ENCODE peak calls at places on chromosome 3, in six cellular contexts. One of them, this sample, is unnamed.

GRCh38 chr3:106160396-106160795 is 291.6 kb upstream of the CBLB start:
- DNase-seq in HepG2: no peak
- DNase-seq in H1: no peak
- DNase-seq in GM12878: no peak
- DNase-seq in K562: no peak
- DNase-seq in SK-N-SH: no peak
- DNase-seq in this sample: no peak

GRCh38 chr3:29731050-29731449 is 450.2 kb downstream of the RBMS3 start:
- DNase-seq in HepG2: no peak
- DNase-seq in H1: no peak
- DNase-seq in GM12878: no peak
- DNase-seq in K562: no peak
- DNase-seq in SK-N-SH: no peak
- DNase-seq in this sample: no peak

GRCh38 chr3:133506215-133506901 is 67.1 kb upstream of the CDV3 start:
- DNase-seq in HepG2: no peak
- DNase-seq in H1: no peak
- DNase-seq in GM12878: peak; percentile 93
- DNase-seq in K562: no peak
- DNase-seq in SK-N-SH: no peak
- DNase-seq in this sample: no peak

GRCh38 chr3:73530030-73530411 is 94.7 kb downstream of the PDZRN3 start:
- DNase-seq in HepG2: no peak
- DNase-seq in H1: no peak
- DNase-seq in GM12878: no peak
- DNase-seq in K562: no peak
- DNase-seq in SK-N-SH: no peak
- DNase-seq in this sample: no peak

GRCh38 chr3:13092621-13093339 is 19.6 kb upstream of the IQSEC1 start:
- DNase-seq in HepG2: no peak
- DNase-seq in H1: no peak
- DNase-seq in GM12878: no peak
- DNase-seq in K562: no peak
- DNase-seq in SK-N-SH: no peak
- DNase-seq in this sample: no peak

GRCh38 chr3:9553021-9553948 is at the start of gene LHFPL4:
- DNase-seq in HepG2: no peak
- DNase-seq in H1: peak; percentile 85
- DNase-seq in GM12878: no peak
- DNase-seq in K562: peak; percentile 37
- DNase-seq in SK-N-SH: peak; percentile 97
- DNase-seq in this sample: no peak

GRCh38 chr3:150146891-150147761 is 176.4 kb upstream of the PFN2 start:
- DNase-seq in HepG2: no peak
- DNase-seq in H1: no peak
- DNase-seq in GM12878: no peak
- DNase-seq in K562: no peak
- DNase-seq in SK-N-SH: no peak
- DNase-seq in this sample: no peak

GRCh38 chr3:38029400-38030125 is at the start of gene PLCD1:
- DNase-seq in HepG2: peak; percentile 33
- DNase-seq in H1: peak; percentile 86
- DNase-seq in GM12878: no peak
- DNase-seq in K562: peak; percentile 88
- DNase-seq in SK-N-SH: peak; percentile 98
- DNase-seq in this sample: no peak

GRCh38 chr3:18159681-18160080 is 265.5 kb downstream of the SATB1 start:
- DNase-seq in HepG2: no peak
- DNase-seq in H1: no peak
- DNase-seq in GM12878: no peak
- DNase-seq in K562: no peak
- DNase-seq in SK-N-SH: no peak
- DNase-seq in this sample: no peak

GRCh38 chr3:96449803-96450202 is 364.6 kb upstream of the EPHA6 start:
- DNase-seq in HepG2: peak; percentile 61
- DNase-seq in H1: no peak
- DNase-seq in GM12878: no peak
- DNase-seq in K562: no peak
- DNase-seq in SK-N-SH: no peak
- DNase-seq in this sample: no peak

GRCh38 chr3:112013058-112013783 is 14.5 kb downstream of the TAGLN3 start:
- DNase-seq in HepG2: peak; percentile 49
- DNase-seq in H1: peak; percentile 67
- DNase-seq in GM12878: no peak
- DNase-seq in K562: peak; percentile 31
- DNase-seq in SK-N-SH: peak; percentile 48
- DNase-seq in this sample: peak; percentile 74

GRCh38 chr3:102447272-102447671 is 12.5 kb downstream of the ZPLD1 start:
- DNase-seq in HepG2: no peak
- DNase-seq in H1: no peak
- DNase-seq in GM12878: no peak
- DNase-seq in K562: no peak
- DNase-seq in SK-N-SH: no peak
- DNase-seq in this sample: no peak

GRCh38 chr3:126961191-126961790 is 21.6 kb upstream of the PLXNA1 start:
- DNase-seq in HepG2: no peak
- DNase-seq in H1: no peak
- DNase-seq in GM12878: no peak
- DNase-seq in K562: peak; percentile 45
- DNase-seq in SK-N-SH: no peak
- DNase-seq in this sample: no peak

GRCh38 chr3:77014236-77014635 is 25.7 kb upstream of the ROBO2 start:
- DNase-seq in HepG2: no peak
- DNase-seq in H1: no peak
- DNase-seq in GM12878: no peak
- DNase-seq in K562: no peak
- DNase-seq in SK-N-SH: no peak
- DNase-seq in this sample: no peak

GRCh38 chr3:169384576-169384975 is 278.9 kb downstream of the MECOM start:
- DNase-seq in HepG2: no peak
- DNase-seq in H1: no peak
- DNase-seq in GM12878: no peak
- DNase-seq in K562: no peak
- DNase-seq in SK-N-SH: no peak
- DNase-seq in this sample: no peak

GRCh38 chr3:66038726-66039589 is at the start of gene MAGI1:
- DNase-seq in HepG2: peak; percentile 90
- DNase-seq in H1: peak; percentile 91
- DNase-seq in GM12878: no peak
- DNase-seq in K562: peak; percentile 80
- DNase-seq in SK-N-SH: peak; percentile 98
- DNase-seq in this sample: peak; percentile 88

GRCh38 chr3:141050913-141051632 is at the start of gene SPSB4:
- DNase-seq in HepG2: peak; percentile 14
- DNase-seq in H1: peak; percentile 90
- DNase-seq in GM12878: no peak
- DNase-seq in K562: no peak
- DNase-seq in SK-N-SH: peak; percentile 95
- DNase-seq in this sample: peak; percentile 28

GRCh38 chr3:186079925-186080324 is 29.0 kb downstream of the ETV5 start:
- DNase-seq in HepG2: no peak
- DNase-seq in H1: no peak
- DNase-seq in GM12878: no peak
- DNase-seq in K562: no peak
- DNase-seq in SK-N-SH: no peak
- DNase-seq in this sample: no peak

GRCh38 chr3:19947549-19948071 is 713 bp downstream of the RAB5A start:
- DNase-seq in HepG2: peak; percentile 42
- DNase-seq in H1: peak; percentile 75
- DNase-seq in GM12878: no peak
- DNase-seq in K562: no peak
- DNase-seq in SK-N-SH: peak; percentile 65
- DNase-seq in this sample: peak; percentile 18

GRCh38 chr3:37861540-37862051 is at the start of gene CTDSPL:
- DNase-seq in HepG2: peak; percentile 21
- DNase-seq in H1: peak; percentile 69
- DNase-seq in GM12878: no peak
- DNase-seq in K562: peak; percentile 87
- DNase-seq in SK-N-SH: peak; percentile 88
- DNase-seq in this sample: no peak

GRCh38 chr3:23575697-23576096 is 230.1 kb upstream of the UBE2E1 start:
- DNase-seq in HepG2: no peak
- DNase-seq in H1: no peak
- DNase-seq in GM12878: no peak
- DNase-seq in K562: no peak
- DNase-seq in SK-N-SH: no peak
- DNase-seq in this sample: no peak

GRCh38 chr3:110314512-110315114 is 757.0 kb upstream of the NECTIN3 start:
- DNase-seq in HepG2: peak; percentile 64
- DNase-seq in H1: peak; percentile 67
- DNase-seq in GM12878: peak; percentile 9
- DNase-seq in K562: peak; percentile 40
- DNase-seq in SK-N-SH: peak; percentile 37
- DNase-seq in this sample: peak; percentile 72

GRCh38 chr3:177357352-177358084 is 160.2 kb upstream of the TBL1XR1 start:
- DNase-seq in HepG2: peak; percentile 88
- DNase-seq in H1: peak; percentile 43
- DNase-seq in GM12878: no peak
- DNase-seq in K562: peak; percentile 84
- DNase-seq in SK-N-SH: peak; percentile 38
- DNase-seq in this sample: peak; percentile 97

GRCh38 chr3:152272771-152273242 is 4.1 kb downstream of the MBNL1 start:
- DNase-seq in HepG2: no peak
- DNase-seq in H1: no peak
- DNase-seq in GM12878: no peak
- DNase-seq in K562: no peak
- DNase-seq in SK-N-SH: no peak
- DNase-seq in this sample: no peak

GRCh38 chr3:56111651-56112250 is 356.5 kb downstream of the ERC2 start:
- DNase-seq in HepG2: no peak
- DNase-seq in H1: no peak
- DNase-seq in GM12878: no peak
- DNase-seq in K562: no peak
- DNase-seq in SK-N-SH: no peak
- DNase-seq in this sample: no peak

GRCh38 chr3:160257606-160258005 is 32.4 kb downstream of the C3orf80 start:
- DNase-seq in HepG2: no peak
- DNase-seq in H1: no peak
- DNase-seq in GM12878: no peak
- DNase-seq in K562: no peak
- DNase-seq in SK-N-SH: no peak
- DNase-seq in this sample: no peak

GRCh38 chr3:13110678-13111116 is 37.5 kb upstream of the IQSEC1 start:
- DNase-seq in HepG2: no peak
- DNase-seq in H1: no peak
- DNase-seq in GM12878: peak; percentile 76
- DNase-seq in K562: no peak
- DNase-seq in SK-N-SH: no peak
- DNase-seq in this sample: no peak

GRCh38 chr3:14902719-14903118 is 44.7 kb upstream of the NR2C2 start:
- DNase-seq in HepG2: no peak
- DNase-seq in H1: no peak
- DNase-seq in GM12878: no peak
- DNase-seq in K562: no peak
- DNase-seq in SK-N-SH: no peak
- DNase-seq in this sample: no peak

GRCh38 chr3:188574885-188575284 is 420.9 kb downstream of the LPP start:
- DNase-seq in HepG2: no peak
- DNase-seq in H1: no peak
- DNase-seq in GM12878: no peak
- DNase-seq in K562: no peak
- DNase-seq in SK-N-SH: no peak
- DNase-seq in this sample: no peak

GRCh38 chr3:52234516-52235447 is 4.2 kb downstream of the TWF2 start:
- DNase-seq in HepG2: no peak
- DNase-seq in H1: no peak
- DNase-seq in GM12878: no peak
- DNase-seq in K562: no peak
- DNase-seq in SK-N-SH: no peak
- DNase-seq in this sample: no peak

GRCh38 chr3:101643861-101644613 is 32.9 kb downstream of the ZBTB11 start:
- DNase-seq in HepG2: no peak
- DNase-seq in H1: no peak
- DNase-seq in GM12878: no peak
- DNase-seq in K562: no peak
- DNase-seq in SK-N-SH: no peak
- DNase-seq in this sample: peak; percentile 4

GRCh38 chr3:79657076-79657475 is 110.7 kb downstream of the ROBO1 start:
- DNase-seq in HepG2: no peak
- DNase-seq in H1: no peak
- DNase-seq in GM12878: no peak
- DNase-seq in K562: no peak
- DNase-seq in SK-N-SH: no peak
- DNase-seq in this sample: no peak

GRCh38 chr3:79664444-79664843 is 103.4 kb downstream of the ROBO1 start:
- DNase-seq in HepG2: no peak
- DNase-seq in H1: no peak
- DNase-seq in GM12878: no peak
- DNase-seq in K562: no peak
- DNase-seq in SK-N-SH: no peak
- DNase-seq in this sample: no peak

DNA sequence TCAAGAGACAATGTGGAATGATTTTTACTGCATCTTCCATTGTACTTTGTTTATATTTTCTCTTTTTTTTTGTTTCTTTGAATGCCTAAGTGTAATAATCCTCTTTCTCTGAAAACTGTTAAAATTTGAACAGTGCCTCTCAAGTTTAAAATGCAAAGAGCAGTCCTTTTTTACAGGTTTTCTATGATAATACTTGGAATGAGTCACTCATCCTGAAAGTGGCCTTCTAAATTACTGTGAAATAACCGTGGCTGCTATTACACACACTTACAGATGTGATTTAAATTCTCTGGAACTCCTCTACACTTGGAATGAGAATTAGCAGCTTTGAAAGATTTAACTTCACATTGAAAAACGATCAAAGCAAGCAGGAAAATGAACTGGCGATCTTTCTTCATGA is 105.9 kb downstream of the ROBO1 start:
- DNase-seq in HepG2: no peak
- DNase-seq in H1: no peak
- DNase-seq in GM12878: no peak
- DNase-seq in K562: no peak
- DNase-seq in SK-N-SH: no peak
- DNase-seq in this sample: no peak
- H3K27ac ChIP-seq in HepG2: no peak overlapping the region
- H3K27ac ChIP-seq in H1: no peak overlapping the region
- H3K27ac ChIP-seq in GM12878: no peak overlapping the region
- H3K27ac ChIP-seq in K562: no peak overlapping the region
- H3K27ac ChIP-seq in SK-N-SH: no peak overlapping the region
- H3K27ac ChIP-seq in this sample: no peak overlapping the region

GRCh38 chr3:105139851-105140560 is 226.7 kb upstream of the ALCAM start:
- DNase-seq in HepG2: no peak
- DNase-seq in H1: no peak
- DNase-seq in GM12878: no peak
- DNase-seq in K562: no peak
- DNase-seq in SK-N-SH: no peak
- DNase-seq in this sample: no peak
- TF ChIP-seq JUND in HepG2: no peak
- TF ChIP-seq JUND in H1: no peak
- TF ChIP-seq JUND in GM12878: no peak
- TF ChIP-seq JUND in K562: no peak
- TF ChIP-seq JUND in SK-N-SH: no peak
- TF ChIP-seq JUND in this sample: no peak

GRCh38 chr3:122199552-122199951 is 16.1 kb downstream of the CASR start:
- DNase-seq in HepG2: no peak
- DNase-seq in H1: no peak
- DNase-seq in GM12878: no peak
- DNase-seq in K562: no peak
- DNase-seq in SK-N-SH: no peak
- DNase-seq in this sample: no peak
- H3K27ac ChIP-seq in HepG2: no peak overlapping the region
- H3K27ac ChIP-seq in H1: no peak overlapping the region
- H3K27ac ChIP-seq in GM12878: no peak overlapping the region
- H3K27ac ChIP-seq in K562: no peak overlapping the region
- H3K27ac ChIP-seq in SK-N-SH: no peak overlapping the region
- H3K27ac ChIP-seq in this sample: no peak overlapping the region

GRCh38 chr3:28476194-28476593 is 127.6 kb upstream of the AZI2 start:
- DNase-seq in HepG2: peak; percentile 23
- DNase-seq in H1: no peak
- DNase-seq in GM12878: peak; percentile 5
- DNase-seq in K562: peak; percentile 19
- DNase-seq in SK-N-SH: peak; percentile 58
- DNase-seq in this sample: peak; percentile 29
- TF ChIP-seq JUND in HepG2: no peak
- TF ChIP-seq JUND in H1: no peak
- TF ChIP-seq JUND in GM12878: no peak
- TF ChIP-seq JUND in K562: no peak
- TF ChIP-seq JUND in SK-N-SH: no peak
- TF ChIP-seq JUND in this sample: no peak

This sample was measured in HCT116.